ENCODE peak calls at places on chromosomes 1 and 21, in four cellular contexts. S is K562, A is H1, W is HepG2. B is an unnamed sample.

GRCh38 chr1:23291706-23292105 is 52.4 kb downstream of the HNRNPR start:
- DNase-seq in S (no peak), A (no peak), W (no peak), B (no peak)

GRCh38 chr21:39676054-39676771 is 63.5 kb downstream of the B3GALT5 start:
- DNase-seq in S (no peak), A (no peak), W (peak; percentile 17), B (peak; percentile 25)

GRCh38 chr1:46173361-46173856 is 1.5 kb upstream of the TSPAN1 start:
- DNase-seq in S (peak; percentile 55), A (no peak), W (no peak), B (no peak)

GRCh38 chr1:154931940-154932487 is 4.5 kb downstream of the PMVK start:
- DNase-seq in S (no peak), A (no peak), W (peak; percentile 85), B (peak; percentile 55)

GRCh38 chr1:207867136-207868081 is 43.5 kb downstream of the CD34 start:
- DNase-seq in S (no peak), A (no peak), W (no peak), B (no peak)

GRCh38 chr21:17512245-17513213 is at the start of gene CXADR:
- DNase-seq in S (peak; percentile 77), A (peak; percentile 94), W (peak; percentile 89), B (peak; percentile 57)

GRCh38 chr1:14862114-14862513 is 263.6 kb downstream of the KAZN start:
- DNase-seq in S (no peak), A (no peak), W (no peak), B (no peak)

GRCh38 chr1:98914547-98914946 is 90.1 kb downstream of the PLPPR5 start:
- DNase-seq in S (no peak), A (no peak), W (no peak), B (no peak)

GRCh38 chr1:72412286-72412685 is 129.9 kb upstream of the NEGR1 start:
- DNase-seq in S (no peak), A (no peak), W (no peak), B (no peak)

GRCh38 chr1:101203812-101204540 is 32.8 kb upstream of the S1PR1 start:
- DNase-seq in S (no peak), A (no peak), W (no peak), B (no peak)

GRCh38 chr1:81424056-81424455 is 376.7 kb upstream of the ADGRL2 start:
- DNase-seq in S (no peak), A (no peak), W (no peak), B (no peak)

GRCh38 chr21:25682382-25682781 is 43.3 kb downstream of the JAM2 start:
- DNase-seq in S (no peak), A (no peak), W (no peak), B (no peak)

GRCh38 chr1:23793861-23794731 is 3.2 kb downstream of the LYPLA2 start:
- DNase-seq in S (no peak), A (no peak), W (no peak), B (no peak)

GRCh38 chr21:44847261-44848056 is 26.0 kb downstream of the PTTG1IP start:
- DNase-seq in S (no peak), A (no peak), W (no peak), B (no peak)

GRCh38 chr1:209576798-209577197 is 6.7 kb upstream of the CAMK1G start:
- DNase-seq in S (peak; percentile 80), A (peak; percentile 94), W (peak; percentile 44), B (peak; percentile 87)

GRCh38 chr1:31944205-31945089 is 6.3 kb upstream of the PTP4A2 start:
- DNase-seq in S (peak; percentile 94), A (peak; percentile 93), W (peak; percentile 46), B (peak; percentile 97)

GRCh38 chr1:30505853-30506784 is 217.3 kb downstream of the MATN1 start:
- DNase-seq in S (no peak), A (peak; percentile 48), W (no peak), B (no peak)

GRCh38 chr1:202255343-202255742 is 61.7 kb downstream of the LGR6 start:
- DNase-seq in S (no peak), A (no peak), W (no peak), B (no peak)
- TF ChIP-seq PHF8 in S (no peak), A (no peak), W (no peak), B (no peak)

GRCh38 chr1:218357211-218357892 is 12.2 kb downstream of the TGFB2 start:
- DNase-seq in S (no peak), A (peak; percentile 30), W (no peak), B (no peak)
- TF ChIP-seq PHF8 in S (no peak), A (no peak), W (no peak), B (no peak)

GRCh38 chr21:29524055-29524454 is 225.3 kb downstream of the BACH1 start:
- DNase-seq in S (no peak), A (no peak), W (no peak), B (no peak)

GRCh38 chr21:29526545-29526944 is 227.8 kb downstream of the BACH1 start:
- DNase-seq in S (no peak), A (no peak), W (no peak), B (no peak)

GRCh38 chr21:29521872-29522271 is 223.2 kb downstream of the BACH1 start:
- DNase-seq in S (no peak), A (no peak), W (no peak), B (no peak)

GRCh38 chr21:29520146-29520545 is 221.4 kb downstream of the BACH1 start:
- DNase-seq in S (no peak), A (no peak), W (no peak), B (no peak)

GRCh38 chr21:29523646-29524045 is 224.9 kb downstream of the BACH1 start:
- DNase-seq in S (no peak), A (no peak), W (no peak), B (no peak)
- TF ChIP-seq PHF8 in S (no peak), A (no peak), W (no peak), B (no peak)

GRCh38 chr1:178344513-178345077 is 152.2 kb downstream of the CLEC20A start:
- DNase-seq in S (no peak), A (no peak), W (peak; percentile 36), B (peak; percentile 62)
- TF ChIP-seq PHF8 in S (no peak), A (no peak), W (no peak), B (no peak)

GRCh38 chr1:41683681-41684500 is 199.4 kb upstream of the EDN2 start:
- DNase-seq in S (no peak), A (no peak), W (no peak), B (no peak)
- TF ChIP-seq PHF8 in S (no peak), A (no peak), W (no peak), B (no peak)

GRCh38 chr21:33948951-33949444 is 33.4 kb upstream of the ATP5PO start:
- DNase-seq in S (no peak), A (peak; percentile 45), W (no peak), B (no peak)

GRCh38 chr21:33950425-33951079 is 34.9 kb upstream of the ATP5PO start:
- DNase-seq in S (no peak), A (peak; percentile 34), W (no peak), B (no peak)

GRCh38 chr21:33949516-33950424 is 34.2 kb upstream of the ATP5PO start:
- DNase-seq in S (no peak), A (peak; percentile 29), W (no peak), B (no peak)

GRCh38 chr21:33947451-33948095 is 32.0 kb upstream of the ATP5PO start:
- DNase-seq in S (peak; percentile 86), A (peak; percentile 46), W (peak; percentile 94), B (peak; percentile 91)

GRCh38 chr21:33948096-33948950 is 32.7 kb upstream of the ATP5PO start:
- DNase-seq in S (peak; percentile 60), A (peak; percentile 75), W (no peak), B (peak; percentile 53)
- TF ChIP-seq PHF8 in S (peak; percentile 28), A (no peak), W (no peak), B (no peak)

GRCh38 chr1:245420926-245421325 is 266.1 kb downstream of the KIF26B start:
- DNase-seq in S (no peak), A (no peak), W (no peak), B (no peak)

GRCh38 chr1:245416771-245417170 is 262.0 kb downstream of the KIF26B start:
- DNase-seq in S (no peak), A (no peak), W (no peak), B (no peak)

GRCh38 chr1:245419572-245419971 is 264.8 kb downstream of the KIF26B start:
- DNase-seq in S (no peak), A (no peak), W (no peak), B (no peak)

GRCh38 chr1:245412301-245412700 is 257.5 kb downstream of the KIF26B start:
- DNase-seq in S (no peak), A (no peak), W (no peak), B (no peak)

DNA sequence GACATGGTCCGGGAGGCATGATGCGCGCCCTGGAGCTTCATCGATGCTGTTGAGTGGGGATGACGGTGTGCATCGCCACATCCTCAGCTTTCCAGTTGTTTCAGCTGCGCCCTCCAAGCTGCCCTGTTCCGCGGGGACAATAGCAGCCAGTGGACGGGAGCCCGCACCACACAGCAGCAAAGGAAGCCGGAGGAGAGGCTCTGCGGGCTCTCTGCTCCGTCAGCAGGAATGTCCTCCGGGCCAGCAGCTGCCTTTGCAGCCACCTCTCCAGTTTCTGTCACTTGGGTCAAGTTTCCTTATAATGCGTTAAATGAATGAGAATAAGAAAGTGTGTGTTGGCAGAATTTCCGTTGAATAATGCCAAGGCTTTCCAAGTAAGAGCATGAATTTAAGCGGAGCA is 263.2 kb downstream of the KIF26B start:
- DNase-seq in S (no peak), A (no peak), W (no peak), B (no peak)
- TF ChIP-seq PHF8 in S (no peak), A (no peak), W (no peak), B (no peak)